ENCODE peak calls at places on chromosome 16, in nine cellular contexts. One of them, this sample, is unnamed.

GRCh38 chr16:78240459-78241222 is 141.2 kb downstream of the WWOX start:
- DNase-seq in colonic mucosa: no peak
- DNase-seq in left ventricle myocardium superior: no peak
- DNase-seq in GM13977: no peak
- DNase-seq in stimulated activated CD4-positive, alpha-beta T cell treated with anti-CD3 and anti-CD28 coated beads, Interleukin-1b, Interleukin-23, amount 100 ng/mL, for 48 hours: no peak
- DNase-seq in tibial nerve: no peak
- DNase-seq in NCI-H1105: no peak
- DNase-seq in activated CD4-positive, alpha-beta T cell treated with anti-CD3 and anti-CD28 coated beads for 48 hours: no peak
- DNase-seq in HEK293T: no peak
- DNase-seq in this sample: no peak

GRCh38 chr16:2964416-2965223 is 545 bp downstream of the KREMEN2 start:
- DNase-seq in GM13977: peak; percentile 96
- DNase-seq in left ventricle myocardium superior: no peak
- DNase-seq in stimulated activated CD4-positive, alpha-beta T cell treated with anti-CD3 and anti-CD28 coated beads, Interleukin-1b, Interleukin-23, amount 100 ng/mL, for 48 hours: peak; percentile 72
- DNase-seq in activated CD4-positive, alpha-beta T cell treated with anti-CD3 and anti-CD28 coated beads for 48 hours: peak; percentile 80
- DNase-seq in colonic mucosa: peak; percentile 68
- DNase-seq in NCI-H1105: peak; percentile 66
- DNase-seq in tibial nerve: no peak
- DNase-seq in HEK293T: peak; percentile 94
- DNase-seq in this sample: peak; percentile 86

GRCh38 chr16:14600164-14600563 is 29.9 kb downstream of the PARN start:
- DNase-seq in GM13977: peak; percentile 42
- DNase-seq in NCI-H1105: no peak
- DNase-seq in activated CD4-positive, alpha-beta T cell treated with anti-CD3 and anti-CD28 coated beads for 48 hours: no peak
- DNase-seq in stimulated activated CD4-positive, alpha-beta T cell treated with anti-CD3 and anti-CD28 coated beads, Interleukin-1b, Interleukin-23, amount 100 ng/mL, for 48 hours: no peak
- DNase-seq in left ventricle myocardium superior: no peak
- DNase-seq in colonic mucosa: no peak
- DNase-seq in tibial nerve: peak; percentile 34
- DNase-seq in HEK293T: peak; percentile 15
- DNase-seq in this sample: no peak

GRCh38 chr16:56815721-56816120 is 49.3 kb upstream of the SLC12A3 start:
- DNase-seq in GM13977: no peak
- DNase-seq in left ventricle myocardium superior: peak; percentile 58
- DNase-seq in stimulated activated CD4-positive, alpha-beta T cell treated with anti-CD3 and anti-CD28 coated beads, Interleukin-1b, Interleukin-23, amount 100 ng/mL, for 48 hours: no peak
- DNase-seq in NCI-H1105: no peak
- DNase-seq in HEK293T: no peak
- DNase-seq in tibial nerve: no peak
- DNase-seq in activated CD4-positive, alpha-beta T cell treated with anti-CD3 and anti-CD28 coated beads for 48 hours: no peak
- DNase-seq in colonic mucosa: no peak
- DNase-seq in this sample: no peak

GRCh38 chr16:70298988-70299938 is at the start of gene DDX19B:
- DNase-seq in GM13977: peak; percentile 79
- DNase-seq in stimulated activated CD4-positive, alpha-beta T cell treated with anti-CD3 and anti-CD28 coated beads, Interleukin-1b, Interleukin-23, amount 100 ng/mL, for 48 hours: peak; percentile 63
- DNase-seq in tibial nerve: peak; percentile 59
- DNase-seq in activated CD4-positive, alpha-beta T cell treated with anti-CD3 and anti-CD28 coated beads for 48 hours: peak; percentile 74
- DNase-seq in HEK293T: peak; percentile 73
- DNase-seq in left ventricle myocardium superior: peak; percentile 89
- DNase-seq in colonic mucosa: peak; percentile 85
- DNase-seq in NCI-H1105: peak; percentile 35
- DNase-seq in this sample: peak; percentile 50

GRCh38 chr16:4003576-4003975 is 112.7 kb downstream of the ADCY9 start:
- DNase-seq in GM13977: no peak
- DNase-seq in tibial nerve: no peak
- DNase-seq in stimulated activated CD4-positive, alpha-beta T cell treated with anti-CD3 and anti-CD28 coated beads, Interleukin-1b, Interleukin-23, amount 100 ng/mL, for 48 hours: no peak
- DNase-seq in left ventricle myocardium superior: no peak
- DNase-seq in colonic mucosa: no peak
- DNase-seq in NCI-H1105: no peak
- DNase-seq in HEK293T: no peak
- DNase-seq in activated CD4-positive, alpha-beta T cell treated with anti-CD3 and anti-CD28 coated beads for 48 hours: no peak
- DNase-seq in this sample: no peak

GRCh38 chr16:67240506-67240905 is 6.8 kb downstream of the FHOD1 start:
- DNase-seq in tibial nerve: no peak
- DNase-seq in HEK293T: no peak
- DNase-seq in GM13977: no peak
- DNase-seq in NCI-H1105: no peak
- DNase-seq in activated CD4-positive, alpha-beta T cell treated with anti-CD3 and anti-CD28 coated beads for 48 hours: no peak
- DNase-seq in left ventricle myocardium superior: peak; percentile 18
- DNase-seq in stimulated activated CD4-positive, alpha-beta T cell treated with anti-CD3 and anti-CD28 coated beads, Interleukin-1b, Interleukin-23, amount 100 ng/mL, for 48 hours: no peak
- DNase-seq in colonic mucosa: no peak
- DNase-seq in this sample: no peak

GRCh38 chr16:70523013-70523620 is at the start of gene COG4:
- DNase-seq in HEK293T: peak; percentile 86
- DNase-seq in colonic mucosa: peak; percentile 91
- DNase-seq in NCI-H1105: peak; percentile 60
- DNase-seq in tibial nerve: peak; percentile 87
- DNase-seq in activated CD4-positive, alpha-beta T cell treated with anti-CD3 and anti-CD28 coated beads for 48 hours: peak; percentile 95
- DNase-seq in GM13977: peak; percentile 87
- DNase-seq in left ventricle myocardium superior: peak; percentile 92
- DNase-seq in stimulated activated CD4-positive, alpha-beta T cell treated with anti-CD3 and anti-CD28 coated beads, Interleukin-1b, Interleukin-23, amount 100 ng/mL, for 48 hours: peak; percentile 94
- DNase-seq in this sample: peak; percentile 88

GRCh38 chr16:1003551-1004347 is 22.2 kb downstream of the SOX8 start:
- DNase-seq in GM13977: no peak
- DNase-seq in stimulated activated CD4-positive, alpha-beta T cell treated with anti-CD3 and anti-CD28 coated beads, Interleukin-1b, Interleukin-23, amount 100 ng/mL, for 48 hours: peak; percentile 61
- DNase-seq in colonic mucosa: no peak
- DNase-seq in activated CD4-positive, alpha-beta T cell treated with anti-CD3 and anti-CD28 coated beads for 48 hours: peak; percentile 75
- DNase-seq in left ventricle myocardium superior: no peak
- DNase-seq in HEK293T: no peak
- DNase-seq in tibial nerve: no peak
- DNase-seq in NCI-H1105: no peak
- DNase-seq in this sample: no peak

GRCh38 chr16:74562117-74562516 is 44.8 kb downstream of the GLG1 start:
- DNase-seq in colonic mucosa: no peak
- DNase-seq in GM13977: no peak
- DNase-seq in activated CD4-positive, alpha-beta T cell treated with anti-CD3 and anti-CD28 coated beads for 48 hours: no peak
- DNase-seq in tibial nerve: no peak
- DNase-seq in stimulated activated CD4-positive, alpha-beta T cell treated with anti-CD3 and anti-CD28 coated beads, Interleukin-1b, Interleukin-23, amount 100 ng/mL, for 48 hours: no peak
- DNase-seq in HEK293T: no peak
- DNase-seq in NCI-H1105: no peak
- DNase-seq in left ventricle myocardium superior: no peak
- DNase-seq in this sample: no peak

GRCh38 chr16:85004587-85005205 is 6.6 kb downstream of the ZDHHC7 start:
- DNase-seq in activated CD4-positive, alpha-beta T cell treated with anti-CD3 and anti-CD28 coated beads for 48 hours: no peak
- DNase-seq in tibial nerve: no peak
- DNase-seq in stimulated activated CD4-positive, alpha-beta T cell treated with anti-CD3 and anti-CD28 coated beads, Interleukin-1b, Interleukin-23, amount 100 ng/mL, for 48 hours: no peak
- DNase-seq in GM13977: no peak
- DNase-seq in NCI-H1105: no peak
- DNase-seq in colonic mucosa: no peak
- DNase-seq in HEK293T: no peak
- DNase-seq in left ventricle myocardium superior: no peak
- DNase-seq in this sample: no peak

GRCh38 chr16:70681382-70682238 is 4.2 kb downstream of the MTSS2 start:
- DNase-seq in colonic mucosa: no peak
- DNase-seq in HEK293T: no peak
- DNase-seq in NCI-H1105: no peak
- DNase-seq in tibial nerve: no peak
- DNase-seq in left ventricle myocardium superior: peak; percentile 47
- DNase-seq in activated CD4-positive, alpha-beta T cell treated with anti-CD3 and anti-CD28 coated beads for 48 hours: no peak
- DNase-seq in stimulated activated CD4-positive, alpha-beta T cell treated with anti-CD3 and anti-CD28 coated beads, Interleukin-1b, Interleukin-23, amount 100 ng/mL, for 48 hours: no peak
- DNase-seq in GM13977: no peak
- DNase-seq in this sample: no peak

GRCh38 chr16:87414251-87414680 is 22.1 kb downstream of the MAP1LC3B start:
- DNase-seq in stimulated activated CD4-positive, alpha-beta T cell treated with anti-CD3 and anti-CD28 coated beads, Interleukin-1b, Interleukin-23, amount 100 ng/mL, for 48 hours: peak; percentile 43
- DNase-seq in colonic mucosa: no peak
- DNase-seq in left ventricle myocardium superior: no peak
- DNase-seq in GM13977: no peak
- DNase-seq in tibial nerve: no peak
- DNase-seq in HEK293T: no peak
- DNase-seq in NCI-H1105: no peak
- DNase-seq in activated CD4-positive, alpha-beta T cell treated with anti-CD3 and anti-CD28 coated beads for 48 hours: no peak
- DNase-seq in this sample: no peak

GRCh38 chr16:84396537-84397008 is 28.2 kb downstream of the ATP2C2 start:
- DNase-seq in NCI-H1105: no peak
- DNase-seq in HEK293T: no peak
- DNase-seq in colonic mucosa: no peak
- DNase-seq in GM13977: no peak
- DNase-seq in activated CD4-positive, alpha-beta T cell treated with anti-CD3 and anti-CD28 coated beads for 48 hours: no peak
- DNase-seq in tibial nerve: no peak
- DNase-seq in left ventricle myocardium superior: no peak
- DNase-seq in stimulated activated CD4-positive, alpha-beta T cell treated with anti-CD3 and anti-CD28 coated beads, Interleukin-1b, Interleukin-23, amount 100 ng/mL, for 48 hours: no peak
- DNase-seq in this sample: no peak

GRCh38 chr16:15672514-15673167 is 22.6 kb downstream of the NDE1 start:
- DNase-seq in left ventricle myocardium superior: peak; percentile 91
- DNase-seq in tibial nerve: peak; percentile 98
- DNase-seq in GM13977: no peak
- DNase-seq in activated CD4-positive, alpha-beta T cell treated with anti-CD3 and anti-CD28 coated beads for 48 hours: peak; percentile 67
- DNase-seq in HEK293T: no peak
- DNase-seq in colonic mucosa: peak; percentile 86
- DNase-seq in NCI-H1105: no peak
- DNase-seq in stimulated activated CD4-positive, alpha-beta T cell treated with anti-CD3 and anti-CD28 coated beads, Interleukin-1b, Interleukin-23, amount 100 ng/mL, for 48 hours: peak; percentile 46
- DNase-seq in this sample: no peak